ENCODE peak calls at places on chromosomes 2 and 18, in seven cellular contexts. One of them, this sample, is unnamed.
A peak's percentile ranks its signal among the peaks of the same experiment; 100 is the strongest.

GRCh38 chr18:44826418-44827259 is 146.0 kb downstream of the SETBP1 start:
- DNase-seq in heart right ventricle: peak; percentile 88
- DNase-seq in CD4-positive, CD25-positive, alpha-beta regulatory T cell: no peak
- DNase-seq in mesenchymal stem cell: peak; percentile 94
- DNase-seq in right atrium auricular region: peak; percentile 85
- DNase-seq in coronary artery: no peak
- DNase-seq in body of pancreas: peak; percentile 89
- DNase-seq in this sample: no peak

GRCh38 chr2:219381448-219381847 is 6.3 kb downstream of the DNPEP start:
- DNase-seq in heart right ventricle: no peak
- DNase-seq in coronary artery: no peak
- DNase-seq in right atrium auricular region: no peak
- DNase-seq in mesenchymal stem cell: no peak
- DNase-seq in body of pancreas: no peak
- DNase-seq in CD4-positive, CD25-positive, alpha-beta regulatory T cell: no peak
- DNase-seq in this sample: no peak

GRCh38 chr2:203583696-203584095 is 48.6 kb upstream of the RAPH1 start:
- DNase-seq in coronary artery: no peak
- DNase-seq in CD4-positive, CD25-positive, alpha-beta regulatory T cell: no peak
- DNase-seq in mesenchymal stem cell: peak; percentile 63
- DNase-seq in right atrium auricular region: no peak
- DNase-seq in heart right ventricle: peak; percentile 52
- DNase-seq in body of pancreas: no peak
- DNase-seq in this sample: no peak

GRCh38 chr2:1784087-1784486 is 39.8 kb upstream of the PXDN start:
- DNase-seq in mesenchymal stem cell: no peak
- DNase-seq in CD4-positive, CD25-positive, alpha-beta regulatory T cell: no peak
- DNase-seq in heart right ventricle: no peak
- DNase-seq in right atrium auricular region: no peak
- DNase-seq in body of pancreas: no peak
- DNase-seq in coronary artery: no peak
- DNase-seq in this sample: no peak

GRCh38 chr2:168499500-168499899 is 43.4 kb downstream of the CERS6 start:
- DNase-seq in heart right ventricle: no peak
- DNase-seq in CD4-positive, CD25-positive, alpha-beta regulatory T cell: no peak
- DNase-seq in body of pancreas: no peak
- DNase-seq in coronary artery: no peak
- DNase-seq in mesenchymal stem cell: no peak
- DNase-seq in right atrium auricular region: no peak
- DNase-seq in this sample: no peak

GRCh38 chr18:3603460-3604259 is 153.7 kb downstream of the TGIF1 start:
- DNase-seq in heart right ventricle: no peak
- DNase-seq in CD4-positive, CD25-positive, alpha-beta regulatory T cell: no peak
- DNase-seq in right atrium auricular region: no peak
- DNase-seq in body of pancreas: peak; percentile 82
- DNase-seq in mesenchymal stem cell: peak; percentile 99
- DNase-seq in coronary artery: no peak
- DNase-seq in this sample: no peak

GRCh38 chr2:181072486-181072885 is 92.1 kb downstream of the UBE2E3 start:
- DNase-seq in mesenchymal stem cell: peak; percentile 89
- DNase-seq in coronary artery: no peak
- DNase-seq in body of pancreas: no peak
- DNase-seq in heart right ventricle: no peak
- DNase-seq in CD4-positive, CD25-positive, alpha-beta regulatory T cell: no peak
- DNase-seq in right atrium auricular region: no peak
- DNase-seq in this sample: no peak

GRCh38 chr2:48126180-48126579 is 219.9 kb upstream of the FBXO11 start:
- DNase-seq in mesenchymal stem cell: peak; percentile 73
- DNase-seq in right atrium auricular region: peak; percentile 73
- DNase-seq in heart right ventricle: no peak
- DNase-seq in coronary artery: no peak
- DNase-seq in CD4-positive, CD25-positive, alpha-beta regulatory T cell: no peak
- DNase-seq in body of pancreas: peak; percentile 39
- DNase-seq in this sample: no peak

GRCh38 chr2:23009545-23010149 is 375.3 kb upstream of the KLHL29 start:
- DNase-seq in CD4-positive, CD25-positive, alpha-beta regulatory T cell: no peak
- DNase-seq in heart right ventricle: peak; percentile 20
- DNase-seq in coronary artery: no peak
- DNase-seq in mesenchymal stem cell: no peak
- DNase-seq in right atrium auricular region: peak; percentile 57
- DNase-seq in body of pancreas: peak; percentile 55
- DNase-seq in this sample: peak; percentile 23

GRCh38 chr2:26913599-26914285 is 56.7 kb upstream of the MAPRE3 start:
- DNase-seq in mesenchymal stem cell: peak; percentile 19
- DNase-seq in heart right ventricle: no peak
- DNase-seq in CD4-positive, CD25-positive, alpha-beta regulatory T cell: no peak
- DNase-seq in right atrium auricular region: no peak
- DNase-seq in coronary artery: no peak
- DNase-seq in body of pancreas: no peak
- DNase-seq in this sample: no peak

GRCh38 chr2:230757476-230757875 is 44.8 kb downstream of the CAB39 start:
- DNase-seq in body of pancreas: no peak
- DNase-seq in CD4-positive, CD25-positive, alpha-beta regulatory T cell: no peak
- DNase-seq in mesenchymal stem cell: peak; percentile 94
- DNase-seq in coronary artery: no peak
- DNase-seq in right atrium auricular region: no peak
- DNase-seq in heart right ventricle: no peak
- DNase-seq in this sample: no peak

GRCh38 chr2:191748528-191749180 is 70.7 kb downstream of the NABP1 start:
- DNase-seq in CD4-positive, CD25-positive, alpha-beta regulatory T cell: no peak
- DNase-seq in coronary artery: no peak
- DNase-seq in mesenchymal stem cell: no peak
- DNase-seq in body of pancreas: no peak
- DNase-seq in right atrium auricular region: no peak
- DNase-seq in heart right ventricle: no peak
- DNase-seq in this sample: no peak

GRCh38 chr2:19757586-19757985 is 144.2 kb downstream of the TTC32 start:
- DNase-seq in mesenchymal stem cell: no peak
- DNase-seq in CD4-positive, CD25-positive, alpha-beta regulatory T cell: no peak
- DNase-seq in coronary artery: no peak
- DNase-seq in body of pancreas: no peak
- DNase-seq in right atrium auricular region: no peak
- DNase-seq in heart right ventricle: no peak
- DNase-seq in this sample: no peak

GRCh38 chr18:37361223-37362157 is 204.1 kb downstream of the CELF4 start:
- DNase-seq in coronary artery: no peak
- DNase-seq in mesenchymal stem cell: no peak
- DNase-seq in CD4-positive, CD25-positive, alpha-beta regulatory T cell: no peak
- DNase-seq in body of pancreas: no peak
- DNase-seq in heart right ventricle: no peak
- DNase-seq in right atrium auricular region: no peak
- DNase-seq in this sample: no peak

GRCh38 chr2:109144271-109144670 is 15.3 kb downstream of the SH3RF3 start:
- DNase-seq in CD4-positive, CD25-positive, alpha-beta regulatory T cell: peak; percentile 67
- DNase-seq in heart right ventricle: no peak
- DNase-seq in right atrium auricular region: no peak
- DNase-seq in coronary artery: no peak
- DNase-seq in body of pancreas: no peak
- DNase-seq in mesenchymal stem cell: no peak
- DNase-seq in this sample: no peak

GRCh38 chr2:231200805-231201474 is 2.5 kb downstream of the ARMC9 start:
- DNase-seq in body of pancreas: no peak
- DNase-seq in coronary artery: no peak
- DNase-seq in mesenchymal stem cell: peak; percentile 81
- DNase-seq in heart right ventricle: no peak
- DNase-seq in CD4-positive, CD25-positive, alpha-beta regulatory T cell: no peak
- DNase-seq in right atrium auricular region: no peak
- DNase-seq in this sample: no peak

GRCh38 chr2:76009484-76009883 is 298.8 kb upstream of the GCFC2 start:
- DNase-seq in body of pancreas: no peak
- DNase-seq in coronary artery: no peak
- DNase-seq in CD4-positive, CD25-positive, alpha-beta regulatory T cell: no peak
- DNase-seq in right atrium auricular region: no peak
- DNase-seq in heart right ventricle: no peak
- DNase-seq in mesenchymal stem cell: no peak
- DNase-seq in this sample: no peak

GRCh38 chr2:232235206-232235605 is 143.3 kb upstream of the ALPP start:
- DNase-seq in coronary artery: no peak
- DNase-seq in right atrium auricular region: no peak
- DNase-seq in heart right ventricle: no peak
- DNase-seq in CD4-positive, CD25-positive, alpha-beta regulatory T cell: no peak
- DNase-seq in body of pancreas: no peak
- DNase-seq in mesenchymal stem cell: no peak
- DNase-seq in this sample: no peak

GRCh38 chr2:75602724-75603342 is 42.1 kb upstream of the EVA1A start:
- DNase-seq in CD4-positive, CD25-positive, alpha-beta regulatory T cell: no peak
- DNase-seq in heart right ventricle: no peak
- DNase-seq in mesenchymal stem cell: peak; percentile 93
- DNase-seq in body of pancreas: no peak
- DNase-seq in coronary artery: no peak
- DNase-seq in right atrium auricular region: no peak
- DNase-seq in this sample: no peak

GRCh38 chr2:223692227-223692947 is 90.2 kb upstream of the SCG2 start:
- DNase-seq in CD4-positive, CD25-positive, alpha-beta regulatory T cell: no peak
- DNase-seq in mesenchymal stem cell: peak; percentile 64
- DNase-seq in coronary artery: no peak
- DNase-seq in body of pancreas: peak; percentile 23
- DNase-seq in heart right ventricle: peak; percentile 10
- DNase-seq in right atrium auricular region: no peak
- DNase-seq in this sample: no peak

GRCh38 chr2:15701991-15702390 is 110.3 kb downstream of the DDX1 start:
- DNase-seq in coronary artery: no peak
- DNase-seq in mesenchymal stem cell: no peak
- DNase-seq in heart right ventricle: no peak
- DNase-seq in body of pancreas: no peak
- DNase-seq in right atrium auricular region: no peak
- DNase-seq in CD4-positive, CD25-positive, alpha-beta regulatory T cell: no peak
- DNase-seq in this sample: no peak

GRCh38 chr2:207835805-207836204 is 66.1 kb upstream of the FZD5 start:
- DNase-seq in coronary artery: no peak
- DNase-seq in CD4-positive, CD25-positive, alpha-beta regulatory T cell: no peak
- DNase-seq in body of pancreas: no peak
- DNase-seq in mesenchymal stem cell: no peak
- DNase-seq in heart right ventricle: no peak
- DNase-seq in right atrium auricular region: no peak
- DNase-seq in this sample: no peak
- H3K27ac ChIP-seq in coronary artery: no peak overlapping the region
- H3K27ac ChIP-seq in CD4-positive, CD25-positive, alpha-beta regulatory T cell: no peak overlapping the region
- H3K27ac ChIP-seq in body of pancreas: no peak overlapping the region
- H3K27ac ChIP-seq in mesenchymal stem cell: no peak overlapping the region
- H3K27ac ChIP-seq in heart right ventricle: no peak overlapping the region
- H3K27ac ChIP-seq in right atrium auricular region: peak overlapping the region; percentile 75
- H3K27ac ChIP-seq in this sample: no peak overlapping the region

DNA sequence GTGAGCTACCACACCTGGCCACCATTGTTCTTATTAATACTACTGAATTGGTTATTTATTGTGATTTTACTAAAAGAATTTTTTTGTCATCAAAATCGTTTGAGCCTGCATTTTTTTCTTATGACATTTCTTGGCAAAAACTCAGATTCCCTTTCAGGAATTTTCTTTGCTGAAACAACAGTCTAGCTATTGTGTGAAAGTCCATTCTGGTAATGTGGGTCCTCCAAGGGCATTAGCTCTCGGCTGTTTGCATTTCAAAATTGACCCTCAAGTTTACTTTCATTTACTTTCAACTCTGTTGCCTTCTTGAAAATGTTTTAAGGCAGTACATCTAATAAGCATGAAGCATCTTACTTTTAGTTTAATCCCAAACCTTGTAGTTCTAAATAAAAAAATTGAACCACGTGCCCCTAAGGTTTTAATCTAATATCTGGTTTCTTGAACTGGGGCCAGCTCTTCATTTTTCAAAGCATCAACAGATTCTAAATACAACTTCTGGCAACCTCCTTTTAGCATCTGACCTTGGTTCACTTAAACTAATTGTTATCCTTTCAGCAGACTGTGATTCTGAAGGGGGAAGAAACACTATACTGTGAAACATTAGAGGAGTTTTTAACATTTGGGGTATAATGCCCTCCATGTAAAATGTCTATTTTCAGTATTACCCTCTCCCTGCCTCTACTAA is 325.2 kb upstream of the RAB12 start:
- DNase-seq in CD4-positive, CD25-positive, alpha-beta regulatory T cell: no peak
- DNase-seq in right atrium auricular region: no peak
- DNase-seq in coronary artery: no peak
- DNase-seq in heart right ventricle: no peak
- DNase-seq in body of pancreas: no peak
- DNase-seq in mesenchymal stem cell: no peak
- DNase-seq in this sample: no peak
- H3K27ac ChIP-seq in CD4-positive, CD25-positive, alpha-beta regulatory T cell: no peak overlapping the region
- H3K27ac ChIP-seq in right atrium auricular region: no peak overlapping the region
- H3K27ac ChIP-seq in coronary artery: no peak overlapping the region
- H3K27ac ChIP-seq in heart right ventricle: no peak overlapping the region
- H3K27ac ChIP-seq in body of pancreas: no peak overlapping the region
- H3K27ac ChIP-seq in mesenchymal stem cell: peak overlapping the region; percentile 36
- H3K27ac ChIP-seq in this sample: no peak overlapping the region

DNA sequence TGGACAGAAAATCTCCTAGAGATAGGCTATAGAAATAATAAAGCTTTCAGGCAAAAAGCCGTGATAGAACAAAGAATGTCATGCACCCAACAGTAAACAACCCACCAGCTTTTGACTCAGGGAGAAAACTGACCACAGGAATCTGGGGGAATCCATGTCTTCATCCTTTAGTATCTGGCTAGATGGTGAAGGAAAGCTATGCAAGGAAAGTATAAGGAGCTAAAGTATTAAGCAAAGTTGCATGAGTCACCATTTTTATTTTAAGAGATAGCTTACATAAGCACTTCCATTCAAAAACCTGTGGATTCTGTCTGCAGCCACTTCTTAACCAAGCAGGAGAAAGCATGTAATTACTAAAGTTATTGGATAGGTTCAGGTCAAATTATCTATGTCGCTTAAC is 363.8 kb downstream of the LRP1B start:
- DNase-seq in body of pancreas: no peak
- DNase-seq in right atrium auricular region: no peak
- DNase-seq in mesenchymal stem cell: peak; percentile 91
- DNase-seq in coronary artery: no peak
- DNase-seq in heart right ventricle: no peak
- DNase-seq in CD4-positive, CD25-positive, alpha-beta regulatory T cell: no peak
- DNase-seq in this sample: no peak
- H3K27ac ChIP-seq in body of pancreas: no peak overlapping the region
- H3K27ac ChIP-seq in right atrium auricular region: no peak overlapping the region
- H3K27ac ChIP-seq in mesenchymal stem cell: peak overlapping the region; percentile 67
- H3K27ac ChIP-seq in coronary artery: no peak overlapping the region
- H3K27ac ChIP-seq in heart right ventricle: no peak overlapping the region
- H3K27ac ChIP-seq in CD4-positive, CD25-positive, alpha-beta regulatory T cell: no peak overlapping the region
- H3K27ac ChIP-seq in this sample: no peak overlapping the region

GRCh38 chr18:35514752-35515459 is 17.1 kb upstream of the INO80C start:
- DNase-seq in body of pancreas: no peak
- DNase-seq in CD4-positive, CD25-positive, alpha-beta regulatory T cell: no peak
- DNase-seq in right atrium auricular region: peak; percentile 44
- DNase-seq in coronary artery: no peak
- DNase-seq in mesenchymal stem cell: no peak
- DNase-seq in heart right ventricle: no peak
- DNase-seq in this sample: no peak
- H3K27ac ChIP-seq in body of pancreas: no peak overlapping the region
- H3K27ac ChIP-seq in CD4-positive, CD25-positive, alpha-beta regulatory T cell: no peak overlapping the region
- H3K27ac ChIP-seq in right atrium auricular region: peak overlapping the region; percentile 14
- H3K27ac ChIP-seq in coronary artery: no peak overlapping the region
- H3K27ac ChIP-seq in mesenchymal stem cell: peak overlapping the region; percentile 99
- H3K27ac ChIP-seq in heart right ventricle: no peak overlapping the region
- H3K27ac ChIP-seq in this sample: no peak overlapping the region